ENCODE peak calls at places on chromosomes 11 and 22, in eight cellular contexts. One of them, this sample, is unnamed.

GRCh38 chr11:123195182-123196059 is at the start of gene CLMP:
- DNase-seq in bronchial epithelial cell: peak
- DNase-seq in MM.1S: no peak
- DNase-seq in mucosa of gallbladder: peak
- DNase-seq in naive thymus-derived CD8-positive, alpha-beta T cell: no peak
- DNase-seq in Peyer's patch: peak
- DNase-seq in SW480: no peak
- DNase-seq in thoracic aorta: no peak
- DNase-seq in this sample: peak

GRCh38 chr11:11512929-11513328 is 108.9 kb downstream of the GALNT18 start:
- DNase-seq in Peyer's patch: no peak
- DNase-seq in thoracic aorta: no peak
- DNase-seq in naive thymus-derived CD8-positive, alpha-beta T cell: no peak
- DNase-seq in bronchial epithelial cell: no peak
- DNase-seq in SW480: no peak
- DNase-seq in mucosa of gallbladder: no peak
- DNase-seq in MM.1S: no peak
- DNase-seq in this sample: no peak

GRCh38 chr22:24104307-24105017 is 76.8 kb upstream of the SUSD2 start:
- DNase-seq in thoracic aorta: no peak
- DNase-seq in SW480: no peak
- DNase-seq in Peyer's patch: peak
- DNase-seq in MM.1S: no peak
- DNase-seq in mucosa of gallbladder: no peak
- DNase-seq in bronchial epithelial cell: no peak
- DNase-seq in naive thymus-derived CD8-positive, alpha-beta T cell: no peak
- DNase-seq in this sample: no peak

GRCh38 chr11:28017816-28018215 is 90.1 kb downstream of the KIF18A start:
- DNase-seq in SW480: no peak
- DNase-seq in bronchial epithelial cell: no peak
- DNase-seq in mucosa of gallbladder: no peak
- DNase-seq in MM.1S: no peak
- DNase-seq in naive thymus-derived CD8-positive, alpha-beta T cell: no peak
- DNase-seq in Peyer's patch: no peak
- DNase-seq in thoracic aorta: no peak
- DNase-seq in this sample: no peak

GRCh38 chr22:46055176-46055850 is 78.4 kb upstream of the WNT7B start:
- DNase-seq in SW480: no peak
- DNase-seq in mucosa of gallbladder: no peak
- DNase-seq in naive thymus-derived CD8-positive, alpha-beta T cell: no peak
- DNase-seq in bronchial epithelial cell: no peak
- DNase-seq in MM.1S: no peak
- DNase-seq in thoracic aorta: no peak
- DNase-seq in Peyer's patch: peak
- DNase-seq in this sample: no peak

GRCh38 chr11:132058211-132058772 is 687.9 kb downstream of the NTM start:
- DNase-seq in MM.1S: no peak
- DNase-seq in SW480: no peak
- DNase-seq in Peyer's patch: no peak
- DNase-seq in naive thymus-derived CD8-positive, alpha-beta T cell: no peak
- DNase-seq in bronchial epithelial cell: peak
- DNase-seq in mucosa of gallbladder: no peak
- DNase-seq in thoracic aorta: no peak
- DNase-seq in this sample: no peak

GRCh38 chr11:26231252-26231661 is 100.7 kb upstream of the ANO3 start:
- DNase-seq in Peyer's patch: no peak
- DNase-seq in SW480: no peak
- DNase-seq in thoracic aorta: no peak
- DNase-seq in mucosa of gallbladder: no peak
- DNase-seq in bronchial epithelial cell: peak
- DNase-seq in MM.1S: no peak
- DNase-seq in naive thymus-derived CD8-positive, alpha-beta T cell: no peak
- DNase-seq in this sample: no peak

GRCh38 chr11:6505577-6506240 is 8.6 kb downstream of the DNHD1 start:
- DNase-seq in thoracic aorta: no peak
- DNase-seq in mucosa of gallbladder: peak
- DNase-seq in bronchial epithelial cell: peak
- DNase-seq in Peyer's patch: no peak
- DNase-seq in MM.1S: peak
- DNase-seq in SW480: peak
- DNase-seq in naive thymus-derived CD8-positive, alpha-beta T cell: no peak
- DNase-seq in this sample: peak

GRCh38 chr11:112277937-112278336 is 17.3 kb upstream of the PLET1 start:
- DNase-seq in MM.1S: no peak
- DNase-seq in Peyer's patch: no peak
- DNase-seq in SW480: no peak
- DNase-seq in thoracic aorta: no peak
- DNase-seq in mucosa of gallbladder: no peak
- DNase-seq in bronchial epithelial cell: no peak
- DNase-seq in naive thymus-derived CD8-positive, alpha-beta T cell: no peak
- DNase-seq in this sample: no peak

GRCh38 chr11:69367211-69367964 is 73.4 kb downstream of the MYEOV start:
- DNase-seq in mucosa of gallbladder: no peak
- DNase-seq in thoracic aorta: no peak
- DNase-seq in MM.1S: no peak
- DNase-seq in SW480: no peak
- DNase-seq in bronchial epithelial cell: peak
- DNase-seq in naive thymus-derived CD8-positive, alpha-beta T cell: no peak
- DNase-seq in Peyer's patch: no peak
- DNase-seq in this sample: no peak

GRCh38 chr11:8543278-8543677 is 50.8 kb downstream of the STK33 start:
- DNase-seq in MM.1S: no peak
- DNase-seq in mucosa of gallbladder: no peak
- DNase-seq in thoracic aorta: no peak
- DNase-seq in SW480: no peak
- DNase-seq in bronchial epithelial cell: no peak
- DNase-seq in Peyer's patch: no peak
- DNase-seq in naive thymus-derived CD8-positive, alpha-beta T cell: no peak
- DNase-seq in this sample: no peak

GRCh38 chr11:106961518-106961917 is 56.8 kb downstream of the GUCY1A2 start:
- DNase-seq in SW480: no peak
- DNase-seq in bronchial epithelial cell: peak
- DNase-seq in naive thymus-derived CD8-positive, alpha-beta T cell: no peak
- DNase-seq in thoracic aorta: no peak
- DNase-seq in MM.1S: no peak
- DNase-seq in mucosa of gallbladder: no peak
- DNase-seq in Peyer's patch: no peak
- DNase-seq in this sample: peak

GRCh38 chr11:63858628-63859550 is 20.0 kb downstream of the MARK2 start:
- DNase-seq in MM.1S: no peak
- DNase-seq in naive thymus-derived CD8-positive, alpha-beta T cell: no peak
- DNase-seq in Peyer's patch: no peak
- DNase-seq in thoracic aorta: no peak
- DNase-seq in SW480: no peak
- DNase-seq in bronchial epithelial cell: no peak
- DNase-seq in mucosa of gallbladder: no peak
- DNase-seq in this sample: no peak